ENCODE peak calls at places on chromosome 6, in nine cellular contexts. One of them, this sample, is unnamed. For H3K9me3, the result is how much of the 10 kb centered on the place peaks cover.

GRCh38 chr6:128803911-128804310 is 79.0 kb upstream of the LAMA2 start:
- DNase-seq in heart left ventricle: peak
- DNase-seq in tibial artery: no peak
- DNase-seq in ovary: no peak
- DNase-seq in CD8-positive, alpha-beta T cell: no peak
- DNase-seq in IMR-90: peak
- DNase-seq in cardiac muscle cell: no peak
- DNase-seq in AG04450: peak
- DNase-seq in fibroblast of lung: peak
- DNase-seq in this sample: peak

GRCh38 chr6:143449731-143450452 is 603 bp downstream of the ADAT2 start:
- DNase-seq in heart left ventricle: no peak
- DNase-seq in CD8-positive, alpha-beta T cell: peak
- DNase-seq in tibial artery: peak
- DNase-seq in IMR-90: peak
- DNase-seq in cardiac muscle cell: peak
- DNase-seq in AG04450: no peak
- DNase-seq in fibroblast of lung: peak
- DNase-seq in ovary: no peak
- DNase-seq in this sample: no peak

GRCh38 chr6:34243901-34244884 is 4.6 kb downstream of the SMIM29 start:
- DNase-seq in cardiac muscle cell: no peak
- DNase-seq in ovary: peak
- DNase-seq in fibroblast of lung: peak
- DNase-seq in tibial artery: peak
- DNase-seq in heart left ventricle: peak
- DNase-seq in IMR-90: peak
- DNase-seq in CD8-positive, alpha-beta T cell: peak
- DNase-seq in AG04450: peak
- DNase-seq in this sample: peak

GRCh38 chr6:27617700-27618689 is 145.1 kb upstream of the ZNF184 start:
- DNase-seq in CD8-positive, alpha-beta T cell: no peak
- DNase-seq in heart left ventricle: no peak
- DNase-seq in fibroblast of lung: peak
- DNase-seq in ovary: no peak
- DNase-seq in AG04450: no peak
- DNase-seq in tibial artery: no peak
- DNase-seq in cardiac muscle cell: peak
- DNase-seq in IMR-90: peak
- DNase-seq in this sample: no peak

GRCh38 chr6:152380351-152380767 is 256.8 kb downstream of the SYNE1 start:
- DNase-seq in ovary: no peak
- DNase-seq in fibroblast of lung: peak
- DNase-seq in cardiac muscle cell: peak
- DNase-seq in tibial artery: no peak
- DNase-seq in CD8-positive, alpha-beta T cell: no peak
- DNase-seq in IMR-90: peak
- DNase-seq in AG04450: peak
- DNase-seq in heart left ventricle: no peak
- DNase-seq in this sample: no peak

GRCh38 chr6:3090013-3090412 is 21.7 kb downstream of the RIPK1 start:
- DNase-seq in tibial artery: no peak
- DNase-seq in CD8-positive, alpha-beta T cell: no peak
- DNase-seq in fibroblast of lung: no peak
- DNase-seq in IMR-90: no peak
- DNase-seq in heart left ventricle: peak
- DNase-seq in cardiac muscle cell: no peak
- DNase-seq in ovary: no peak
- DNase-seq in AG04450: no peak
- DNase-seq in this sample: no peak

GRCh38 chr6:21278078-21278790 is 315.3 kb upstream of the SOX4 start:
- DNase-seq in cardiac muscle cell: no peak
- DNase-seq in CD8-positive, alpha-beta T cell: no peak
- DNase-seq in tibial artery: no peak
- DNase-seq in heart left ventricle: peak
- DNase-seq in fibroblast of lung: no peak
- DNase-seq in IMR-90: no peak
- DNase-seq in ovary: peak
- DNase-seq in AG04450: no peak
- DNase-seq in this sample: peak

GRCh38 chr6:87820343-87820984 is 118.4 kb upstream of the AKIRIN2 start:
- DNase-seq in CD8-positive, alpha-beta T cell: no peak
- DNase-seq in tibial artery: no peak
- DNase-seq in AG04450: no peak
- DNase-seq in cardiac muscle cell: no peak
- DNase-seq in fibroblast of lung: no peak
- DNase-seq in heart left ventricle: no peak
- DNase-seq in IMR-90: no peak
- DNase-seq in ovary: no peak
- DNase-seq in this sample: no peak

GRCh38 chr6:160217073-160217472 is 41.5 kb downstream of the SLC22A2 start:
- DNase-seq in ovary: no peak
- DNase-seq in CD8-positive, alpha-beta T cell: no peak
- DNase-seq in cardiac muscle cell: no peak
- DNase-seq in fibroblast of lung: no peak
- DNase-seq in IMR-90: no peak
- DNase-seq in AG04450: no peak
- DNase-seq in tibial artery: no peak
- DNase-seq in heart left ventricle: no peak
- DNase-seq in this sample: no peak

GRCh38 chr6:157258878-157259277 is 64.4 kb downstream of the TMEM242 start:
- DNase-seq in ovary: no peak
- DNase-seq in IMR-90: no peak
- DNase-seq in tibial artery: no peak
- DNase-seq in AG04450: no peak
- DNase-seq in CD8-positive, alpha-beta T cell: no peak
- DNase-seq in fibroblast of lung: no peak
- DNase-seq in heart left ventricle: no peak
- DNase-seq in cardiac muscle cell: no peak
- DNase-seq in this sample: no peak

DNA sequence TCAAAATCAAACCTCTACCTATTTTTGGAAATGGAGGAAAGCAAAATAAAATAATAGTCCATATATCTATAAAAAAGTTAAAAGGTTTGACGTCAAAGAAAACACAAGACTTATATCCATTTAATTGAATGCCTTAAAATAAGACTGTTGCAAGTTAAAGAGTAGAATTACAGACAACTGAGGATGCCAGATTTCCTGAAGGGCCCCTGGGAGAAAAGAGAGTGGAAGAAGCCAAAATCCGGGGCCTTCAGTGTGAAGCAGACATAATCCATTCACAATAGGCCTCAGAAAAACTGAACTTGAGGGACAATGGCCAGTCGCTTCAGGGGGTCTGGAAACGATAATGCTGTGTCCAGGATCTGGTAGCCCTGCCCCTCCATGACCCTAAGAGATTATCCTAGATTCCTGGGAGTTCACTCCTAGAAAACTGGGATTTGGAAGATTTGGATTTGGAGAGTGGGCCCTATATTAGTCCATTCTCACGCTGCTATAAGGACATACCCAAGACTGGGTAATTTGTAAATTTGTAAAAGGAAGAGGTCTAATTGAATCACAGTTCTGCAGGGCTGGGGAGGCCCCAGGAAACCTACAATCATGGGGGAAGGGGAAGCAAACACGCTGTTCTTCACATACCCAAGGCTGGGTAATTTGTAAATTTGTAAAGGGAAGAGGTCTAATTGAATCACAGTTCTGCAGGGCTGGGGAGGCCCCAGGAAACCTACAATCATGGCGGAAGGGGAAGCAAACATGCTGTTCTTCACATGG is 94.0 kb upstream of the SLC2A12 start:
- DNase-seq in fibroblast of lung: no peak
- DNase-seq in IMR-90: no peak
- DNase-seq in heart left ventricle: no peak
- DNase-seq in ovary: no peak
- DNase-seq in AG04450: no peak
- DNase-seq in tibial artery: no peak
- DNase-seq in CD8-positive, alpha-beta T cell: no peak
- DNase-seq in cardiac muscle cell: no peak
- DNase-seq in this sample: no peak
- H3K27ac ChIP-seq in fibroblast of lung: no peak
- H3K27ac ChIP-seq in IMR-90: peak
- H3K27ac ChIP-seq in heart left ventricle: no peak
- H3K27ac ChIP-seq in ovary: no peak
- H3K27ac ChIP-seq in AG04450: no peak
- H3K27ac ChIP-seq in tibial artery: no peak
- H3K27ac ChIP-seq in CD8-positive, alpha-beta T cell: no peak
- H3K27ac ChIP-seq in cardiac muscle cell: no peak
- H3K27ac ChIP-seq in this sample: no peak

DNA sequence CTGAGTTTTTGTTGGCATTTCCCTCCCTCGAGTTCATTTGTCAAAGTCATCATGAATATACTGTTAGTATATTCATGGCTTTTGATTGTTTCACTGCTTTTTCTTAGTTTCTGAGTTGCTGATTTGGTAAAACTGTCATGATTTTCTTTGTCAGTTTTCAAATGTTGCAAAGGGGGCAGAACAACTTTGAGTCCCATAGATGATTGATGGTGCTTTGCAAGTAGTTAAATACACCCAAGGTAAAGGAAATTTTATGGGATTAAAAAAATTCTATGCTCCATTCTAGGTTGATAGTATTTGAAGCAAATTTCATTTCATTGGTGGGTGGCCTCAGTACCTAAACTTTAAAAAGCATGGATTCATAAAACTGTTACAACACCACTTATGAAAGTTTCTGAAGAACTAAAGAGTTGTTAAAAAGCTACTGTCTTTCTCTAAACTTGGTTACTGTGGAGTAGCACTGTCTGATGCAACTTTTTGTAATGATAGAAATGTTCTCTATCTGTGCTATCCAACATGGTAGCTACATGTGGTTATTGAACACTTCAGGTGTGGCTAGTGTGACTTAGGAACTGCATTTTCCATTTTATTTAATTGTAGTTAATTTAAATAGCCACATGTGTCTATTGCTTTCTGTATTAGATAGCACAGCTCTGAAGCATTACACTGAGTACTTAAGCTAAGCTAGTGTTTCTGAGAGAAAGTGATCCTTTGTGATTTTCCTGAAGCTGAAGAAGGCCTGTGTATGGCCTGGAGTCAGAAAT is 153.6 kb downstream of the ZFAND3 start:
- DNase-seq in ovary: no peak
- DNase-seq in IMR-90: no peak
- DNase-seq in CD8-positive, alpha-beta T cell: no peak
- DNase-seq in fibroblast of lung: no peak
- DNase-seq in AG04450: no peak
- DNase-seq in cardiac muscle cell: no peak
- DNase-seq in tibial artery: no peak
- DNase-seq in heart left ventricle: no peak
- DNase-seq in this sample: no peak
- H3K9me3 ChIP-seq in ovary: under half
- H3K9me3 ChIP-seq in IMR-90: under half
- H3K9me3 ChIP-seq in CD8-positive, alpha-beta T cell: under half
- H3K9me3 ChIP-seq in fibroblast of lung: under half
- H3K9me3 ChIP-seq in AG04450: under half
- H3K9me3 ChIP-seq in cardiac muscle cell: under half
- H3K9me3 ChIP-seq in tibial artery: under half
- H3K9me3 ChIP-seq in heart left ventricle: under half
- H3K9me3 ChIP-seq in this sample: under half

GRCh38 chr6:51495016-51495805 is 592.2 kb downstream of the PKHD1 start:
- DNase-seq in fibroblast of lung: no peak
- DNase-seq in IMR-90: no peak
- DNase-seq in CD8-positive, alpha-beta T cell: no peak
- DNase-seq in cardiac muscle cell: no peak
- DNase-seq in ovary: no peak
- DNase-seq in AG04450: no peak
- DNase-seq in heart left ventricle: no peak
- DNase-seq in tibial artery: no peak
- DNase-seq in this sample: no peak

GRCh38 chr6:51495806-51496380 is 591.5 kb downstream of the PKHD1 start:
- DNase-seq in heart left ventricle: no peak
- DNase-seq in CD8-positive, alpha-beta T cell: no peak
- DNase-seq in fibroblast of lung: no peak
- DNase-seq in ovary: no peak
- DNase-seq in IMR-90: no peak
- DNase-seq in tibial artery: no peak
- DNase-seq in cardiac muscle cell: peak
- DNase-seq in AG04450: no peak
- DNase-seq in this sample: no peak

GRCh38 chr6:51489133-51489532 is 598.3 kb downstream of the PKHD1 start:
- DNase-seq in cardiac muscle cell: no peak
- DNase-seq in ovary: no peak
- DNase-seq in IMR-90: no peak
- DNase-seq in tibial artery: no peak
- DNase-seq in AG04450: no peak
- DNase-seq in heart left ventricle: no peak
- DNase-seq in CD8-positive, alpha-beta T cell: no peak
- DNase-seq in fibroblast of lung: no peak
- DNase-seq in this sample: no peak

GRCh38 chr6:51490101-51490500 is 597.3 kb downstream of the PKHD1 start:
- DNase-seq in cardiac muscle cell: no peak
- DNase-seq in IMR-90: no peak
- DNase-seq in heart left ventricle: no peak
- DNase-seq in ovary: no peak
- DNase-seq in AG04450: no peak
- DNase-seq in fibroblast of lung: no peak
- DNase-seq in CD8-positive, alpha-beta T cell: no peak
- DNase-seq in tibial artery: no peak
- DNase-seq in this sample: no peak

DNA sequence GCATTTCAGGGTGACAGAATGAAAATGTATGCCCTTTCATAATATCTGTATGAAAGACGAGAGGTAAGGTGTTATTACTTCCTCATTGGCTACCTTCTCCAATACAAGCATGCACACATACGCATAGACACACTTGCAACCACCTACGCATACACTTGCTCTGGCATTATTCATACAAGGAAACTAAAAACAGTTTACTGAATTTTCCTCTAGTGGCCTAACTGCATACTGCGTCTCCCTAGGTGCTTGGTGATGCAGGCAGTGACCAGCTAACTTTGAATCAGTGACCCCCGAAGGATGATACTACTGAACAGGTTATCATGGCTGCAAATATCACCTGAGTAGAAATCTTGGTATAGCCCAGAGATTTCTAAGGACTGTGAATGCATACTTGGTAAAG is 593.1 kb downstream of the PKHD1 start:
- DNase-seq in cardiac muscle cell: no peak
- DNase-seq in AG04450: no peak
- DNase-seq in fibroblast of lung: no peak
- DNase-seq in heart left ventricle: no peak
- DNase-seq in IMR-90: no peak
- DNase-seq in CD8-positive, alpha-beta T cell: no peak
- DNase-seq in ovary: no peak
- DNase-seq in tibial artery: no peak
- DNase-seq in this sample: no peak
- TF ChIP-seq CTCF in cardiac muscle cell: no peak
- TF ChIP-seq CTCF in AG04450: no peak
- TF ChIP-seq CTCF in fibroblast of lung: no peak
- TF ChIP-seq CTCF in heart left ventricle: no peak
- TF ChIP-seq CTCF in IMR-90: no peak
- TF ChIP-seq CTCF in CD8-positive, alpha-beta T cell: no peak
- TF ChIP-seq CTCF in ovary: no peak
- TF ChIP-seq CTCF in tibial artery: no peak
- TF ChIP-seq CTCF in this sample: no peak

DNA sequence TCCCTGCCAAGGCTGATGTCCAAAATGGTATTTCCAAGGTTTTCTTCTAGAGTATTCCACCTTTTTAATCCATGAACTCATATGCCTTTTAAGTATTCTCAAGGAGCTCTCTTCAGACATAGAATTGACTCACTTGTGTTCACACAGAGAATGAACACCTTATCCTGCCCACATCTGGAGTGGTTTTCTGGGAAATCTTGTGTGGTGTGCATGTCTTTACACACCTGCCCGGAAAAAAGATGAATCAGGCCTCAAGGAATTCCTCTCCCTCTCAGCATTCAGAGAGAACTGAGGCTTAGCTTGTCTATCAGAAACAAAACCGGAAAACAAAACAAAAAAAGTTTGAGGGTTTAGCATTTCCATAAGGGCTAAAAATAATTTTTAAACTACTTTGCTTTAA is 148.8 kb downstream of the TFAP2A start:
- DNase-seq in fibroblast of lung: peak
- DNase-seq in heart left ventricle: no peak
- DNase-seq in AG04450: no peak
- DNase-seq in CD8-positive, alpha-beta T cell: no peak
- DNase-seq in cardiac muscle cell: no peak
- DNase-seq in ovary: no peak
- DNase-seq in tibial artery: no peak
- DNase-seq in IMR-90: no peak
- DNase-seq in this sample: no peak
- H3K27ac ChIP-seq in fibroblast of lung: no peak
- H3K27ac ChIP-seq in heart left ventricle: no peak
- H3K27ac ChIP-seq in AG04450: no peak
- H3K27ac ChIP-seq in CD8-positive, alpha-beta T cell: no peak
- H3K27ac ChIP-seq in cardiac muscle cell: no peak
- H3K27ac ChIP-seq in ovary: no peak
- H3K27ac ChIP-seq in tibial artery: no peak
- H3K27ac ChIP-seq in IMR-90: no peak
- H3K27ac ChIP-seq in this sample: no peak